ENCODE peak calls at places on chromosomes 13 and 19, in ten cellular contexts. One of them, this sample, is unnamed.

GRCh38 chr19:14366529-14366928 is 14.7 kb upstream of the ADGRE5 start:
- DNase-seq in AG10803: peak
- DNase-seq in AG04450: no peak
- DNase-seq in fibroblast of pulmonary artery: peak
- DNase-seq in activated CD4-positive, CD25-positive, alpha-beta regulatory T cell: peak
- DNase-seq in mesothelial cell of epicardium: peak
- DNase-seq in SHP77: peak
- DNase-seq in ACHN: peak
- DNase-seq in Kasumi-1: peak
- DNase-seq in astrocyte of the spinal cord: peak
- DNase-seq in this sample: peak

GRCh38 chr19:55935206-55935605 is 3.1 kb upstream of the NLRP13 start:
- DNase-seq in Kasumi-1: no peak
- DNase-seq in mesothelial cell of epicardium: no peak
- DNase-seq in activated CD4-positive, CD25-positive, alpha-beta regulatory T cell: no peak
- DNase-seq in ACHN: no peak
- DNase-seq in SHP77: no peak
- DNase-seq in AG04450: no peak
- DNase-seq in AG10803: no peak
- DNase-seq in fibroblast of pulmonary artery: no peak
- DNase-seq in astrocyte of the spinal cord: no peak
- DNase-seq in this sample: no peak

GRCh38 chr13:44416297-44416696 is 42.7 kb downstream of the SERP2 start:
- DNase-seq in AG04450: no peak
- DNase-seq in Kasumi-1: peak
- DNase-seq in fibroblast of pulmonary artery: no peak
- DNase-seq in ACHN: no peak
- DNase-seq in astrocyte of the spinal cord: no peak
- DNase-seq in SHP77: no peak
- DNase-seq in AG10803: no peak
- DNase-seq in activated CD4-positive, CD25-positive, alpha-beta regulatory T cell: no peak
- DNase-seq in mesothelial cell of epicardium: no peak
- DNase-seq in this sample: no peak

GRCh38 chr19:46546194-46546896 is 50.7 kb upstream of the PNMA8B start:
- DNase-seq in activated CD4-positive, CD25-positive, alpha-beta regulatory T cell: no peak
- DNase-seq in astrocyte of the spinal cord: no peak
- DNase-seq in SHP77: no peak
- DNase-seq in mesothelial cell of epicardium: no peak
- DNase-seq in ACHN: no peak
- DNase-seq in AG10803: peak
- DNase-seq in Kasumi-1: no peak
- DNase-seq in AG04450: no peak
- DNase-seq in fibroblast of pulmonary artery: peak
- DNase-seq in this sample: peak

GRCh38 chr19:5559804-5560133 is 8.0 kb downstream of the TINCR start:
- DNase-seq in activated CD4-positive, CD25-positive, alpha-beta regulatory T cell: no peak
- DNase-seq in astrocyte of the spinal cord: no peak
- DNase-seq in fibroblast of pulmonary artery: no peak
- DNase-seq in Kasumi-1: no peak
- DNase-seq in SHP77: no peak
- DNase-seq in AG04450: no peak
- DNase-seq in ACHN: no peak
- DNase-seq in AG10803: no peak
- DNase-seq in mesothelial cell of epicardium: no peak
- DNase-seq in this sample: no peak

GRCh38 chr13:25607096-25607495 is 235.3 kb downstream of the ATP8A2 start:
- DNase-seq in fibroblast of pulmonary artery: no peak
- DNase-seq in activated CD4-positive, CD25-positive, alpha-beta regulatory T cell: no peak
- DNase-seq in ACHN: no peak
- DNase-seq in Kasumi-1: no peak
- DNase-seq in AG04450: no peak
- DNase-seq in AG10803: no peak
- DNase-seq in astrocyte of the spinal cord: no peak
- DNase-seq in SHP77: no peak
- DNase-seq in mesothelial cell of epicardium: no peak
- DNase-seq in this sample: no peak

GRCh38 chr19:13817615-13818371 is 22.6 kb downstream of the ZSWIM4 start:
- DNase-seq in astrocyte of the spinal cord: no peak
- DNase-seq in fibroblast of pulmonary artery: no peak
- DNase-seq in SHP77: no peak
- DNase-seq in AG04450: no peak
- DNase-seq in mesothelial cell of epicardium: no peak
- DNase-seq in ACHN: no peak
- DNase-seq in activated CD4-positive, CD25-positive, alpha-beta regulatory T cell: no peak
- DNase-seq in AG10803: no peak
- DNase-seq in Kasumi-1: no peak
- DNase-seq in this sample: peak

GRCh38 chr13:90016688-90017087 is 1330.8 kb upstream of the MIR17HG start:
- DNase-seq in Kasumi-1: no peak
- DNase-seq in SHP77: no peak
- DNase-seq in astrocyte of the spinal cord: no peak
- DNase-seq in activated CD4-positive, CD25-positive, alpha-beta regulatory T cell: no peak
- DNase-seq in AG10803: no peak
- DNase-seq in mesothelial cell of epicardium: no peak
- DNase-seq in fibroblast of pulmonary artery: no peak
- DNase-seq in ACHN: no peak
- DNase-seq in AG04450: no peak
- DNase-seq in this sample: no peak

GRCh38 chr19:3655402-3656072 is 28.9 kb upstream of the CACTIN start:
- DNase-seq in AG10803: peak
- DNase-seq in mesothelial cell of epicardium: no peak
- DNase-seq in Kasumi-1: peak
- DNase-seq in astrocyte of the spinal cord: peak
- DNase-seq in AG04450: peak
- DNase-seq in ACHN: peak
- DNase-seq in fibroblast of pulmonary artery: peak
- DNase-seq in activated CD4-positive, CD25-positive, alpha-beta regulatory T cell: no peak
- DNase-seq in SHP77: no peak
- DNase-seq in this sample: peak

GRCh38 chr19:14682084-14682483 is 7.4 kb upstream of the ADGRE3 start:
- DNase-seq in SHP77: no peak
- DNase-seq in astrocyte of the spinal cord: no peak
- DNase-seq in AG04450: no peak
- DNase-seq in fibroblast of pulmonary artery: no peak
- DNase-seq in Kasumi-1: no peak
- DNase-seq in AG10803: no peak
- DNase-seq in activated CD4-positive, CD25-positive, alpha-beta regulatory T cell: no peak
- DNase-seq in mesothelial cell of epicardium: no peak
- DNase-seq in ACHN: no peak
- DNase-seq in this sample: no peak

GRCh38 chr19:42116308-42117075 is 15.8 kb downstream of the POU2F2 start:
- DNase-seq in activated CD4-positive, CD25-positive, alpha-beta regulatory T cell: no peak
- DNase-seq in mesothelial cell of epicardium: no peak
- DNase-seq in SHP77: no peak
- DNase-seq in AG10803: no peak
- DNase-seq in fibroblast of pulmonary artery: no peak
- DNase-seq in AG04450: no peak
- DNase-seq in astrocyte of the spinal cord: no peak
- DNase-seq in Kasumi-1: no peak
- DNase-seq in ACHN: no peak
- DNase-seq in this sample: no peak

GRCh38 chr19:27676334-27676733 is 1536.6 kb downstream of the UQCRFS1 start:
- DNase-seq in fibroblast of pulmonary artery: no peak
- DNase-seq in activated CD4-positive, CD25-positive, alpha-beta regulatory T cell: no peak
- DNase-seq in mesothelial cell of epicardium: no peak
- DNase-seq in AG04450: no peak
- DNase-seq in SHP77: no peak
- DNase-seq in Kasumi-1: no peak
- DNase-seq in astrocyte of the spinal cord: no peak
- DNase-seq in ACHN: no peak
- DNase-seq in AG10803: no peak
- DNase-seq in this sample: no peak

GRCh38 chr13:112693831-112694497 is 4.1 kb downstream of the ATP11A start:
- DNase-seq in activated CD4-positive, CD25-positive, alpha-beta regulatory T cell: no peak
- DNase-seq in ACHN: peak
- DNase-seq in astrocyte of the spinal cord: peak
- DNase-seq in AG04450: peak
- DNase-seq in Kasumi-1: peak
- DNase-seq in SHP77: no peak
- DNase-seq in mesothelial cell of epicardium: no peak
- DNase-seq in fibroblast of pulmonary artery: peak
- DNase-seq in AG10803: peak
- DNase-seq in this sample: peak

GRCh38 chr19:11475861-11476260 is 5.0 kb downstream of the ELAVL3 start:
- DNase-seq in fibroblast of pulmonary artery: no peak
- DNase-seq in ACHN: peak
- DNase-seq in Kasumi-1: no peak
- DNase-seq in astrocyte of the spinal cord: no peak
- DNase-seq in activated CD4-positive, CD25-positive, alpha-beta regulatory T cell: no peak
- DNase-seq in SHP77: no peak
- DNase-seq in AG10803: no peak
- DNase-seq in AG04450: no peak
- DNase-seq in mesothelial cell of epicardium: no peak
- DNase-seq in this sample: no peak

GRCh38 chr19:38093587-38093986 is 130.4 kb downstream of the DPF1 start:
- DNase-seq in AG10803: no peak
- DNase-seq in fibroblast of pulmonary artery: no peak
- DNase-seq in mesothelial cell of epicardium: no peak
- DNase-seq in ACHN: no peak
- DNase-seq in AG04450: no peak
- DNase-seq in astrocyte of the spinal cord: no peak
- DNase-seq in Kasumi-1: no peak
- DNase-seq in activated CD4-positive, CD25-positive, alpha-beta regulatory T cell: no peak
- DNase-seq in SHP77: no peak
- DNase-seq in this sample: no peak

GRCh38 chr19:10315335-10316214 is at the start of gene FDX2:
- DNase-seq in ACHN: peak
- DNase-seq in fibroblast of pulmonary artery: peak
- DNase-seq in astrocyte of the spinal cord: peak
- DNase-seq in SHP77: peak
- DNase-seq in AG10803: peak
- DNase-seq in Kasumi-1: peak
- DNase-seq in activated CD4-positive, CD25-positive, alpha-beta regulatory T cell: peak
- DNase-seq in mesothelial cell of epicardium: peak
- DNase-seq in AG04450: no peak
- DNase-seq in this sample: peak

GRCh38 chr19:38285567-38285966 is 18.5 kb upstream of the C19orf33 start:
- DNase-seq in Kasumi-1: no peak
- DNase-seq in AG10803: peak
- DNase-seq in fibroblast of pulmonary artery: no peak
- DNase-seq in ACHN: no peak
- DNase-seq in SHP77: no peak
- DNase-seq in AG04450: no peak
- DNase-seq in mesothelial cell of epicardium: no peak
- DNase-seq in astrocyte of the spinal cord: no peak
- DNase-seq in activated CD4-positive, CD25-positive, alpha-beta regulatory T cell: no peak
- DNase-seq in this sample: no peak

GRCh38 chr19:32407004-32407992 is 1.7 kb downstream of the DPY19L3 start:
- DNase-seq in activated CD4-positive, CD25-positive, alpha-beta regulatory T cell: no peak
- DNase-seq in SHP77: peak
- DNase-seq in ACHN: no peak
- DNase-seq in AG04450: no peak
- DNase-seq in Kasumi-1: no peak
- DNase-seq in AG10803: peak
- DNase-seq in fibroblast of pulmonary artery: peak
- DNase-seq in mesothelial cell of epicardium: no peak
- DNase-seq in astrocyte of the spinal cord: peak
- DNase-seq in this sample: no peak

GRCh38 chr13:95204231-95204765 is 97.0 kb downstream of the ABCC4 start:
- DNase-seq in Kasumi-1: no peak
- DNase-seq in ACHN: no peak
- DNase-seq in activated CD4-positive, CD25-positive, alpha-beta regulatory T cell: no peak
- DNase-seq in SHP77: no peak
- DNase-seq in fibroblast of pulmonary artery: no peak
- DNase-seq in AG10803: no peak
- DNase-seq in astrocyte of the spinal cord: no peak
- DNase-seq in AG04450: no peak
- DNase-seq in mesothelial cell of epicardium: no peak
- DNase-seq in this sample: no peak

GRCh38 chr13:82407321-82407720 is 1475.0 kb downstream of the SLITRK1 start:
- DNase-seq in Kasumi-1: no peak
- DNase-seq in activated CD4-positive, CD25-positive, alpha-beta regulatory T cell: no peak
- DNase-seq in AG04450: no peak
- DNase-seq in astrocyte of the spinal cord: no peak
- DNase-seq in mesothelial cell of epicardium: no peak
- DNase-seq in AG10803: no peak
- DNase-seq in ACHN: no peak
- DNase-seq in SHP77: no peak
- DNase-seq in fibroblast of pulmonary artery: no peak
- DNase-seq in this sample: no peak

GRCh38 chr13:106617561-106617960 is 49.6 kb upstream of the ARGLU1 start:
- DNase-seq in activated CD4-positive, CD25-positive, alpha-beta regulatory T cell: no peak
- DNase-seq in fibroblast of pulmonary artery: peak
- DNase-seq in SHP77: no peak
- DNase-seq in Kasumi-1: no peak
- DNase-seq in AG10803: peak
- DNase-seq in ACHN: no peak
- DNase-seq in astrocyte of the spinal cord: peak
- DNase-seq in AG04450: no peak
- DNase-seq in mesothelial cell of epicardium: no peak
- DNase-seq in this sample: no peak

This sample was measured in HT-29.